ENCODE peak calls at places on chromosomes 12 and 14, in ten cellular contexts. O is psoas muscle; R is A549; U is fibroblast of pulmonary artery; E is CD4-positive, alpha-beta T cell; I is endodermal cell; V is PC-3; D is GM10248; T is foreskin fibroblast; A is gastrocnemius medialis. N is an unnamed sample.

GRCh38 chr14:39733741-39734140 is 301.5 kb upstream of the FBXO33 start:
- DNase-seq in O (no peak), R (no peak), U (no peak), E (no peak), I (no peak), V (no peak), D (no peak), T (no peak), A (no peak), N (no peak)

GRCh38 chr12:18320036-18320617 is 58.8 kb downstream of the PIK3C2G start:
- DNase-seq in O (no peak), R (peak; percentile 25), U (peak; percentile 92), E (no peak), I (peak; percentile 80), V (peak; percentile 79), D (peak; percentile 11), T (peak; percentile 84), A (no peak), N (peak; percentile 16)

GRCh38 chr12:21428241-21428640 is 9.2 kb upstream of the PYROXD1 start:
- DNase-seq in O (no peak), R (no peak), U (peak; percentile 11), E (no peak), I (no peak), V (peak; percentile 16), D (no peak), T (peak; percentile 46), A (no peak), N (no peak)

GRCh38 chr14:99347561-99347960 is 75.6 kb upstream of the BCL11B start:
- DNase-seq in O (no peak), R (no peak), U (no peak), E (no peak), I (peak; percentile 33), V (no peak), D (no peak), T (no peak), A (no peak), N (no peak)

GRCh38 chr14:55025948-55026347 is 951 bp downstream of the WDHD1 start:
- DNase-seq in O (no peak), R (no peak), U (no peak), E (no peak), I (no peak), V (no peak), D (no peak), T (no peak), A (no peak), N (no peak)

GRCh38 chr12:98955284-98955683 is 310.2 kb downstream of the APAF1 start:
- DNase-seq in O (no peak), R (peak; percentile 28), U (peak; percentile 5), E (no peak), I (peak; percentile 88), V (peak; percentile 65), D (peak; percentile 22), T (no peak), A (no peak), N (peak; percentile 28)

GRCh38 chr14:62084020-62084419 is 321.8 kb downstream of the SNAPC1 start:
- DNase-seq in O (no peak), R (no peak), U (no peak), E (no peak), I (no peak), V (no peak), D (no peak), T (no peak), A (no peak), N (no peak)

GRCh38 chr12:22116376-22116775 is 70.4 kb downstream of the CMAS start:
- DNase-seq in O (no peak), R (no peak), U (no peak), E (no peak), I (no peak), V (no peak), D (no peak), T (no peak), A (no peak), N (no peak)

GRCh38 chr14:73754911-73755360 is 40.8 kb upstream of the PNMA1 start:
- DNase-seq in O (peak; percentile 52), R (no peak), U (peak; percentile 64), E (no peak), I (peak; percentile 55), V (no peak), D (no peak), T (peak; percentile 70), A (peak; percentile 61), N (no peak)

GRCh38 chr14:61438497-61438859 is 117.1 kb downstream of the PRKCH start:
- DNase-seq in O (no peak), R (peak; percentile 45), U (no peak), E (no peak), I (no peak), V (no peak), D (peak; percentile 31), T (peak; percentile 10), A (no peak), N (peak; percentile 34)

DNA sequence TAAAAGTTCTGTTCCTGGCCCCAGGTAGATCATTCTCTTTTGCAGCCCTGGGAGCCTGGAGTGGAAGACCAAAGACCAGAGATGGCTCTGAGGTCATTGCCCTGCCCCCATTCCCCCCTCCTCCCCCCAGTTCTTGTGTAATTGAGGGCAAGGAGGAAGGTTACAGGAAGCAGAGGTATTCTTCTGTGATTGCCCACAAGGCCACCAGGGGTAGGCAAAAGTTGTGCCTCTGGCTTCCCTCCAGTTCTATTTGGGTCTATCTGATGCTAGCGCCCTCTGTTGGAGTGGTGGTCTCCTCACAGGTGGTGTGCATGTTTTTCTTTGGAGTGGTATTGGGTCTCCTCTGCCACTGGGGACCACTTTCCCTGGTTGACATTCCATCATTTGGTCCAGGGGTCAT is 41.2 kb upstream of the CRY1 start:
- DNase-seq in O (no peak), R (peak; percentile 34), U (no peak), E (peak; percentile 3), I (peak; percentile 90), V (peak; percentile 54), D (no peak), T (no peak), A (no peak), N (no peak)
- TF ChIP-seq CTCF in O (no peak), R (no peak), U (peak; percentile 13), E (no peak), I (peak; percentile 81), V (peak; percentile 76), D (peak; percentile 6), T (peak; percentile 14), A (no peak), N (no peak)

GRCh38 chr12:5511644-5512584 is 80.0 kb downstream of the NTF3 start:
- DNase-seq in O (peak; percentile 27), R (peak; percentile 7), U (peak; percentile 24), E (no peak), I (peak; percentile 85), V (peak; percentile 6), D (peak; percentile 37), T (peak; percentile 81), A (no peak), N (peak; percentile 40)
- TF ChIP-seq CTCF in O (peak; percentile 43), R (peak; percentile 36), U (peak; percentile 40), E (no peak), I (peak; percentile 99), V (peak; percentile 48), D (peak; percentile 22), T (peak; percentile 74), A (no peak), N (no peak)

GRCh38 chr14:51990488-51990887 is 1.1 kb downstream of the RTRAF start:
- DNase-seq in O (no peak), R (no peak), U (no peak), E (no peak), I (no peak), V (no peak), D (no peak), T (no peak), A (no peak), N (no peak)

GRCh38 chr14:51993274-51993673 is 3.9 kb downstream of the RTRAF start:
- DNase-seq in O (no peak), R (no peak), U (no peak), E (no peak), I (no peak), V (no peak), D (no peak), T (no peak), A (no peak), N (no peak)

GRCh38 chr14:51989293-51990234 is at the start of gene RTRAF:
- DNase-seq in O (peak; percentile 95), R (peak; percentile 79), U (peak; percentile 96), E (peak; percentile 85), I (peak; percentile 96), V (peak; percentile 94), D (peak; percentile 96), T (peak; percentile 98), A (peak; percentile 90), N (peak; percentile 95)
- TF ChIP-seq CTCF in O (no peak), R (no peak), U (no peak), E (no peak), I (no peak), V (no peak), D (no peak), T (no peak), A (no peak), N (no peak)

GRCh38 chr12:96401061-96401871 is 1.0 kb upstream of the CDK17 start:
- DNase-seq in O (no peak), R (peak; percentile 89), U (peak; percentile 92), E (no peak), I (peak; percentile 56), V (peak; percentile 81), D (peak; percentile 62), T (peak; percentile 83), A (no peak), N (peak; percentile 65)

GRCh38 chr12:96400631-96401060 is 407 bp upstream of the CDK17 start:
- DNase-seq in O (no peak), R (no peak), U (peak; percentile 61), E (no peak), I (no peak), V (peak; percentile 37), D (no peak), T (no peak), A (no peak), N (peak; percentile 24)

GRCh38 chr12:96399081-96399918 is 939 bp downstream of the CDK17 start:
- DNase-seq in O (peak; percentile 73), R (peak; percentile 70), U (peak; percentile 85), E (peak; percentile 59), I (peak; percentile 84), V (peak; percentile 52), D (peak; percentile 82), T (peak; percentile 85), A (peak; percentile 65), N (peak; percentile 84)

GRCh38 chr12:96398422-96399080 is 1.7 kb downstream of the CDK17 start:
- DNase-seq in O (no peak), R (no peak), U (peak; percentile 47), E (no peak), I (no peak), V (peak; percentile 17), D (no peak), T (no peak), A (no peak), N (peak; percentile 21)

GRCh38 chr12:96399919-96400630 is at the start of gene CDK17:
- DNase-seq in O (peak; percentile 87), R (peak; percentile 78), U (peak; percentile 91), E (peak; percentile 82), I (peak; percentile 94), V (peak; percentile 77), D (peak; percentile 87), T (peak; percentile 92), A (peak; percentile 82), N (peak; percentile 89)
- TF ChIP-seq CTCF in O (peak; percentile 69), R (peak; percentile 90), U (no peak), E (no peak), I (peak; percentile 63), V (peak; percentile 16), D (peak; percentile 34), T (peak; percentile 13), A (peak; percentile 59), N (peak; percentile 48)

GRCh38 chr14:92792885-92793284 is 1.2 kb upstream of the GOLGA5 start:
- DNase-seq in O (no peak), R (no peak), U (no peak), E (no peak), I (no peak), V (peak; percentile 12), D (no peak), T (peak; percentile 47), A (no peak), N (no peak)
- TF ChIP-seq CTCF in O (no peak), R (no peak), U (no peak), E (no peak), I (no peak), V (no peak), D (no peak), T (no peak), A (no peak), N (no peak)

N was measured in GM13976.